ENCODE peak calls at places on chromosomes 11 and 22, in four cellular contexts. One of them, this sample, is unnamed.

GRCh38 chr11:10623797-10624761 is 55.6 kb upstream of the LYVE1 start:
- DNase-seq in K562: peak; percentile 62
- DNase-seq in HepG2: peak; percentile 37
- DNase-seq in A549: peak; percentile 57
- DNase-seq in this sample: peak; percentile 75

GRCh38 chr22:44646141-44646540 is 55.9 kb upstream of the PRR5 start:
- DNase-seq in HepG2: no peak
- DNase-seq in A549: no peak
- DNase-seq in K562: no peak
- DNase-seq in this sample: no peak

GRCh38 chr11:17412488-17413180 is 24.2 kb upstream of the KCNJ11 start:
- DNase-seq in HepG2: no peak
- DNase-seq in A549: peak; percentile 29
- DNase-seq in K562: no peak
- DNase-seq in this sample: no peak

GRCh38 chr11:10619281-10619680 is 50.8 kb upstream of the LYVE1 start:
- DNase-seq in HepG2: no peak
- DNase-seq in A549: no peak
- DNase-seq in K562: no peak
- DNase-seq in this sample: no peak

GRCh38 chr11:97847730-97848129 is 1173.0 kb upstream of the CNTN5 start:
- DNase-seq in A549: no peak
- DNase-seq in HepG2: no peak
- DNase-seq in K562: no peak
- DNase-seq in this sample: no peak

GRCh38 chr22:27019827-27020226 is 362.4 kb downstream of the MIAT start:
- DNase-seq in HepG2: no peak
- DNase-seq in A549: peak; percentile 40
- DNase-seq in K562: no peak
- DNase-seq in this sample: no peak

GRCh38 chr11:105334025-105334714 is 194.6 kb upstream of the CARD18 start:
- DNase-seq in HepG2: no peak
- DNase-seq in K562: no peak
- DNase-seq in A549: no peak
- DNase-seq in this sample: no peak

GRCh38 chr11:8192016-8192895 is 23.4 kb upstream of the RIC3 start:
- DNase-seq in A549: peak; percentile 69
- DNase-seq in K562: peak; percentile 72
- DNase-seq in HepG2: peak; percentile 45
- DNase-seq in this sample: peak; percentile 84

GRCh38 chr11:76512851-76513653 is 68.2 kb downstream of the EMSY start:
- DNase-seq in A549: peak; percentile 48
- DNase-seq in HepG2: no peak
- DNase-seq in K562: no peak
- DNase-seq in this sample: no peak

GRCh38 chr11:72471005-72471898 is 36.9 kb upstream of the CLPB start:
- DNase-seq in K562: peak; percentile 67
- DNase-seq in HepG2: peak; percentile 60
- DNase-seq in A549: peak; percentile 72
- DNase-seq in this sample: peak; percentile 72

GRCh38 chr22:45318558-45319318 is 9.0 kb downstream of the FAM118A start:
- DNase-seq in A549: no peak
- DNase-seq in HepG2: no peak
- DNase-seq in K562: no peak
- DNase-seq in this sample: no peak

GRCh38 chr11:86152006-86152862 is 83.3 kb upstream of the PICALM start:
- DNase-seq in A549: no peak
- DNase-seq in K562: no peak
- DNase-seq in HepG2: no peak
- DNase-seq in this sample: no peak

GRCh38 chr11:124115782-124116616 is 749 bp downstream of the VWA5A start:
- DNase-seq in A549: no peak
- DNase-seq in HepG2: no peak
- DNase-seq in K562: peak; percentile 13
- DNase-seq in this sample: peak; percentile 39

GRCh38 chr22:46537946-46538815 is 761 bp upstream of the CELSR1 start:
- DNase-seq in A549: peak; percentile 70
- DNase-seq in HepG2: no peak
- DNase-seq in K562: no peak
- DNase-seq in this sample: peak; percentile 57

GRCh38 chr11:86978756-86979608 is 23.8 kb upstream of the FZD4 start:
- DNase-seq in A549: peak; percentile 56
- DNase-seq in HepG2: no peak
- DNase-seq in K562: peak; percentile 42
- DNase-seq in this sample: no peak

GRCh38 chr11:67059671-67060070 is 3.0 kb downstream of the RHOD start:
- DNase-seq in HepG2: no peak
- DNase-seq in A549: no peak
- DNase-seq in K562: no peak
- DNase-seq in this sample: no peak

GRCh38 chr11:36534276-36534675 is 24.2 kb upstream of the TRAF6 start:
- DNase-seq in K562: no peak
- DNase-seq in HepG2: no peak
- DNase-seq in A549: peak; percentile 5
- DNase-seq in this sample: no peak

GRCh38 chr11:8218840-8219239 is 44.8 kb downstream of the LMO1 start:
- DNase-seq in K562: no peak
- DNase-seq in HepG2: no peak
- DNase-seq in A549: no peak
- DNase-seq in this sample: no peak

GRCh38 chr11:2294340-2295290 is 7.1 kb downstream of the C11orf21 start:
- DNase-seq in A549: no peak
- DNase-seq in K562: no peak
- DNase-seq in HepG2: no peak
- DNase-seq in this sample: no peak

GRCh38 chr11:111845256-111846028 is 25.9 kb downstream of the ALG9 start:
- DNase-seq in HepG2: no peak
- DNase-seq in K562: no peak
- DNase-seq in A549: no peak
- DNase-seq in this sample: no peak

GRCh38 chr11:12900496-12900895 is 108.6 kb upstream of the RASSF10 start:
- DNase-seq in K562: no peak
- DNase-seq in HepG2: peak; percentile 40
- DNase-seq in A549: peak; percentile 37
- DNase-seq in this sample: no peak

GRCh38 chr11:86484795-86485166 is 110.1 kb downstream of the CCDC81 start:
- DNase-seq in A549: no peak
- DNase-seq in K562: no peak
- DNase-seq in HepG2: no peak
- DNase-seq in this sample: no peak

GRCh38 chr11:17609536-17610401 is 62.7 kb downstream of the OTOG start:
- DNase-seq in K562: no peak
- DNase-seq in HepG2: no peak
- DNase-seq in A549: no peak
- DNase-seq in this sample: no peak

GRCh38 chr11:61270354-61271070 is 24.6 kb downstream of the VWCE start:
- DNase-seq in K562: no peak
- DNase-seq in A549: no peak
- DNase-seq in HepG2: no peak
- DNase-seq in this sample: no peak

GRCh38 chr22:38097058-38097457 is 13.1 kb upstream of the SLC16A8 start:
- DNase-seq in K562: no peak
- DNase-seq in HepG2: no peak
- DNase-seq in A549: no peak
- DNase-seq in this sample: no peak
- TF ChIP-seq NR3C1 in K562: no peak
- TF ChIP-seq NR3C1 in HepG2: no peak
- TF ChIP-seq NR3C1 in A549: no peak
- TF ChIP-seq NR3C1 in this sample: no peak

DNA sequence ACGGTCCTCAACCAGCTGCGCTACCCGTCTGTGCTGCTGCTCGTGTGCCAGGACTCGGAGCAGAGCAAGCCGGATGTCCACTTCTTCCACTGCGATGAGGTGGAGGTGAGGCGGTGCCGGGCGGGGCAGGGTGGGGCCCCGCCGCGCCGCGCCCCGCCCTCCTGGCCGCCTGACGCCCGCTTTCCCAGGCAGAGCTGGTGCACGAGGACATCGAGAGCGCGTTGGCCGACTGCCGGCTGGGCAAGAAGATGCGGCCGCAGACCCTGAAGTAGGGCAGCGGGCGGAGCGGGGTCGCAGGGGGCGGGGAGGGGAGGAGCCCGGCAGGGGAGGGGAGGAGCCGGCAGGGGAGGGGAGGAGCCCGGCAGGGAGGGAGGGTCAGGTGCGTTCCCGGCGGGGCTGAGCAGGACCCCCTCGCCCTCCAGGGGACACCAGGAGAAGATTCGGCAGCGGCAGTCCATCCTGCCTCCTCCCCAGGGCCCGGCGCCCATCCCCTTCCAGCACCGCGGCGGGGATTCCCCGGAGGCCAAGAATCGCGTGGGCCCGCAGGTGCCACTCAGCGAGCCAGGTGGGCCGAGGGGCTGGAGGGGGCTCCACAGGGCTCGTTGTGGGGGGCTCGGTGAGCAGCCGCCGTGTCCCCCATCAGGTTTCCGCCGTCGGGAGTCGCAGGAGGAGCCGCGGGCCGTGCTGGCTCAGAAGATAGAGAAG is 14.8 kb downstream of the EPS8L2 start:
- DNase-seq in K562: peak; percentile 64
- DNase-seq in HepG2: no peak
- DNase-seq in A549: no peak
- DNase-seq in this sample: peak; percentile 87
- TF ChIP-seq MAX in K562: peak; percentile 17
- TF ChIP-seq MAX in HepG2: no peak
- TF ChIP-seq MAX in A549: no peak
- TF ChIP-seq MAX in this sample: peak; percentile 77

DNA sequence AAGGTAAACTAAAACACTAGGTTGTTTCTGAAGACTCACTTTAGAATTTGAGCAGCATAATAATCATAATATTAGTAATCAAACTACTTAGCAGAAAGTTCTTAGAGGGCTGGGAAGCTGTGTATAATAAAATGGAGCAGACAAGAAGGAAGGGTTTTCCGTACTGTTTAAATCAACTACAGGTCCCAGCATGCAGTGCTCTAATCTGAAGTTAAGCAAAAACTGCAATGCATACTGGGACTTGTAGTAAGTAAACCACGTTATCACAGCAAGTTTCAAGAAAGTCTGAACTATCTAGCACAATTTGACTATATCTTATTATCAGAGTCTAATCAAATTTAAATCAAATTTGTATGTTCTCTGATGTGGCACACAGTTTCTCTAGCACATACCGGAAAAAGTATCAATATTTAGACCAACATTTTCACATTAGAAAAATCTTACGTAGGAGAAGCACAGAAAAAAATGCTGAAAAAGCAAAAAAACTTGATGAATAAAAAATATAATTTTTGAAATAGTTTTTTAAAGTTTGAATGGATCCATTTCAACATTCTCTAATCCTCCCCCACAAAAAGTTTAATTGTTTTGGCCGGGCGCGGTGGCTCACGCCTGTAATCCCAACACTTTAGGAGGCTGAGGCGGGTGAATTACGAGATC is 8.2 kb downstream of the PHF21A start:
- DNase-seq in K562: peak; percentile 80
- DNase-seq in A549: peak; percentile 83
- DNase-seq in HepG2: peak; percentile 59
- DNase-seq in this sample: no peak
- TF ChIP-seq NR3C1 in K562: no peak
- TF ChIP-seq NR3C1 in A549: no peak
- TF ChIP-seq NR3C1 in HepG2: no peak
- TF ChIP-seq NR3C1 in this sample: no peak

GRCh38 chr11:68569357-68569756 is 108.8 kb downstream of the PPP6R3 start:
- DNase-seq in A549: no peak
- DNase-seq in HepG2: no peak
- DNase-seq in K562: no peak
- DNase-seq in this sample: no peak

GRCh38 chr11:68579455-68579854 is 104.9 kb upstream of the GAL start:
- DNase-seq in HepG2: no peak
- DNase-seq in K562: no peak
- DNase-seq in A549: no peak
- DNase-seq in this sample: no peak

GRCh38 chr11:68575025-68575665 is 109.2 kb upstream of the GAL start:
- DNase-seq in K562: no peak
- DNase-seq in A549: no peak
- DNase-seq in HepG2: no peak
- DNase-seq in this sample: no peak

DNA sequence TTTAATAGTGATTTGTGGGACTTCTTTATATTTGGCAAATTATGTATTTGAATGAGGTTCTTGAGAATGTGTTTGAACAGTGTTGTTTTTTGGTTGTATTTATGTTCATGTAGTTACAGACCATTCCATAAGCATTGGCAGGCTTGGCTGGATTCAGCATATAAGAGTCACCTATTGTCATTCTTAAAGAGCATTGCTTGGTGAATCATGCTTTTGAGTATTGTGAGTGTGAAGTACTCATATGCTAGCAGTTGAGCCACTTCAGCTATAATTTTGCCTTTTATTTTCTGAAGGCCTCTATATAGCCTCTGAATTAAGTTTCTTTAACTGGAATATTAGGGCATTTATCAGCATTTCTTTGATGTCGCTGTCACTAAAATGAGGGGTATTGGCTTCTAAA is 110.0 kb upstream of the GAL start:
- DNase-seq in HepG2: no peak
- DNase-seq in A549: no peak
- DNase-seq in K562: no peak
- DNase-seq in this sample: no peak
- TF ChIP-seq MAX in HepG2: no peak
- TF ChIP-seq MAX in A549: no peak
- TF ChIP-seq MAX in K562: no peak
- TF ChIP-seq MAX in this sample: no peak